ENCODE peak calls at places on chromosomes 5 and 9, in nine cellular contexts. C is B cell, J is astrocyte of the spinal cord, A is epithelial cell of esophagus, D is psoas muscle, Q is brain microvascular endothelial cell, T is progenitor cell of endocrine pancreas, V is lower leg skin, N is HFF-Myc. O is an unnamed sample.

GRCh38 chr5:1438871-1439270 is 6.4 kb downstream of the SLC6A3 start:
- DNase-seq in V (peak; percentile 80), D (no peak), Q (no peak), N (no peak), A (no peak), T (no peak), C (no peak), J (no peak), O (no peak)

GRCh38 chr9:27665121-27665520 is 91.8 kb upstream of the C9orf72 start:
- DNase-seq in C (no peak), A (peak; percentile 7), N (no peak), V (no peak), Q (no peak), T (no peak), D (no peak), J (no peak), O (no peak)

GRCh38 chr9:81848472-81848871 is 79.8 kb upstream of the SPATA31D4 start:
- DNase-seq in J (peak; percentile 56), N (no peak), T (no peak), Q (no peak), C (no peak), V (no peak), D (no peak), A (peak; percentile 42), O (no peak)

GRCh38 chr5:142143878-142144277 is 35.3 kb downstream of the NDFIP1 start:
- DNase-seq in Q (peak; percentile 14), D (no peak), V (no peak), T (no peak), J (peak; percentile 36), C (peak; percentile 27), A (peak; percentile 55), N (no peak), O (peak; percentile 48)

GRCh38 chr5:66151030-66151429 is 6.9 kb downstream of the SREK1 start:
- DNase-seq in V (no peak), D (no peak), C (no peak), A (no peak), T (no peak), N (no peak), Q (no peak), J (no peak), O (no peak)

GRCh38 chr5:177479774-177480173 is 6.3 kb upstream of the DBN1 start:
- DNase-seq in N (no peak), C (no peak), V (no peak), J (peak; percentile 57), D (no peak), T (no peak), A (no peak), Q (peak; percentile 24), O (no peak)

GRCh38 chr9:110126986-110127864 is 80.7 kb downstream of the C9orf152 start:
- DNase-seq in J (no peak), Q (peak; percentile 68), C (no peak), D (peak; percentile 65), N (no peak), V (no peak), A (no peak), T (no peak), O (no peak)

GRCh38 chr9:116564266-116564793 is 122.8 kb upstream of the TRIM32 start:
- DNase-seq in T (no peak), Q (no peak), D (no peak), J (no peak), A (no peak), V (no peak), C (no peak), N (no peak), O (no peak)

DNA sequence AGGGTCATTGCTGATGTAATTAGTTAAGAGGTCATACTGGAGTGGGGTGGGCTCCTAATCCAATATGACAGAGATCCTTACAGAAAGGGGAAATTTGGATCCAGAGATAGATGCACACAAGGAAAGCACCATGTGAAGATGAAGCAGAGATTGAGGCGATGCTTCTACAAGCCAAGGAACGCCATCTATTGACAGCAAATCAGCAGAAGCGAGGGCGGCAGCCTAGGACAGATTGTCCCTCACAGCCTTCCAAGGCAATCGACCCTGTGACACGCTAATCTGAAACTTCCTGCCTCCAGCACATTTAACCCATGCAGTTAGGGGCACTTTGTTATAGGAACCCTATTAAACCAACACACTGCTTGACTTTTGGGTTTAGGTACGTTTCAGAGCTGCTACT is 285.1 kb upstream of the DAP start:
- DNase-seq in V (no peak), C (no peak), N (no peak), D (no peak), T (no peak), A (no peak), J (no peak), Q (peak; percentile 16), O (no peak)
- TF ChIP-seq CTCF in V (no peak), C (no peak), N (no peak), D (no peak), T (no peak), A (no peak), J (no peak), Q (peak; percentile 51), O (peak; percentile 23)

DNA sequence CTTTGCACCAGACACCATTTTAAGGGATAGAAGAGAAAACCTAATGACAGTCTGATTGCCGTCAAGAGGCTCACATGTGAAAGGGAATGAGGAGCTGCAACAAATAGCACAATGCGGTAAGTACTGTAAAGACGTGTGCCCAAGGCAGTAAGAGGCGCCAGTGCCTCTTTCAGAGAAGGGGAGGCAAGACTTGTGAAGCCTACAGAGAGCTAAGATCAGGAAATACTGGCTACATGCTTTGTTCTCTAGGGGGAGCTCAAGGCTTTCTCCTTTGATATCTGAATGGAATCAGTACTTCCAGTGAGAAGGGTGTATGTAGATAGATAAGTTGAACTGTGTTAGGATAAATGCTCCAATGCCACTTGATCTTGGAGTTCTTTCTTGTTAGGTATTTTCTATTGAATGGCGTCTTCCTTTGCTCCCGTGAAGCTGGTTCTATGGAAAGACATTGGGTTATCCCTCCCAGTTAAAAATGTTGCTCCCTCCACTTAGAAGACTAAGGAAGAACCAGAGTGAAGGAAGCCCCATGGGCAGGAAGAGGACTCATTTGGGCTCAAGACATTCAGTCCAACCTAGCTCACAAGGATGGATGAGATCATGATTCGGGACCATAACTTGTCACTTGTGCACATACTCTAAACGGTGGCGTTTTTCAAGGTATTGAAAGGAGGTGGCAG is 23.5 kb upstream of the ALDOB start:
- DNase-seq in J (peak; percentile 88), A (peak; percentile 82), T (no peak), N (peak; percentile 84), V (no peak), D (no peak), Q (peak; percentile 80), C (peak; percentile 31), O (peak; percentile 66)
- TF ChIP-seq CTCF in J (peak; percentile 93), A (peak; percentile 93), T (peak; percentile 59), N (peak; percentile 83), V (no peak), D (peak; percentile 79), Q (peak; percentile 88), C (peak; percentile 52), O (peak; percentile 70)

GRCh38 chr5:53425598-53426516 is 54.6 kb upstream of the FST start:
- DNase-seq in A (no peak), V (no peak), N (no peak), C (peak; percentile 16), D (no peak), T (no peak), Q (no peak), J (no peak), O (no peak)
- TF ChIP-seq CTCF in A (no peak), V (no peak), N (peak; percentile 32), C (no peak), D (peak; percentile 37), T (peak; percentile 50), Q (peak; percentile 39), J (peak; percentile 16), O (peak; percentile 34)

GRCh38 chr5:173786296-173787187 is 101.6 kb upstream of the CPEB4 start:
- DNase-seq in C (peak; percentile 50), D (no peak), N (no peak), J (no peak), V (no peak), T (no peak), A (no peak), Q (no peak), O (peak; percentile 59)
- TF ChIP-seq CTCF in C (peak; percentile 75), D (no peak), N (no peak), J (no peak), V (no peak), T (no peak), A (peak; percentile 34), Q (no peak), O (peak; percentile 77)

GRCh38 chr5:133921899-133922468 is 46.4 kb downstream of the C5orf15 start:
- DNase-seq in N (no peak), C (no peak), Q (no peak), V (no peak), J (no peak), T (no peak), A (no peak), D (no peak), O (no peak)
- TF ChIP-seq CTCF in N (no peak), C (no peak), Q (no peak), V (no peak), J (no peak), T (no peak), A (no peak), D (no peak), O (no peak)

GRCh38 chr9:113579270-113580040 is 115.9 kb downstream of the RGS3 start:
- DNase-seq in C (peak; percentile 69), T (no peak), J (peak; percentile 82), V (no peak), D (peak; percentile 71), N (no peak), A (no peak), Q (peak; percentile 33), O (peak; percentile 65)

GRCh38 chr9:113580954-113581311 is 117.4 kb downstream of the RGS3 start:
- DNase-seq in A (no peak), D (no peak), J (no peak), N (no peak), C (no peak), T (no peak), Q (no peak), V (no peak), O (no peak)

GRCh38 chr9:113581865-113582697 is 118.6 kb downstream of the RGS3 start:
- DNase-seq in T (no peak), V (no peak), A (no peak), D (peak; percentile 86), J (peak; percentile 74), C (peak; percentile 90), N (peak; percentile 77), Q (peak; percentile 46), O (peak; percentile 88)

GRCh38 chr9:113578877-113579269 is 115.3 kb downstream of the RGS3 start:
- DNase-seq in J (peak; percentile 98), T (no peak), D (peak; percentile 70), Q (peak; percentile 96), C (peak; percentile 78), N (peak; percentile 97), V (no peak), A (peak; percentile 82), O (peak; percentile 91)

GRCh38 chr9:113580041-113580953 is 116.8 kb downstream of the RGS3 start:
- DNase-seq in J (peak; percentile 30), C (peak; percentile 82), D (peak; percentile 80), N (no peak), V (peak; percentile 96), Q (no peak), T (no peak), A (peak; percentile 89), O (peak; percentile 64)
- TF ChIP-seq CTCF in J (no peak), C (peak; percentile 14), D (no peak), N (no peak), V (no peak), Q (no peak), T (no peak), A (no peak), O (no peak)

O was measured in GM13977.